ENCODE peak calls at places on chromosomes 3 and 15, in five cellular contexts. One of them, this sample, is unnamed.

GRCh38 chr3:9298236-9298635 is 48.8 kb upstream of the SRGAP3 start:
- DNase-seq in cardiac muscle cell: no peak
- DNase-seq in mammary epithelial cell: peak; percentile 52
- DNase-seq in GM23338: no peak
- DNase-seq in Peyer's patch: no peak
- DNase-seq in this sample: no peak

GRCh38 chr3:39208463-39209055 is 16.2 kb upstream of the XIRP1 start:
- DNase-seq in cardiac muscle cell: peak; percentile 66
- DNase-seq in mammary epithelial cell: peak; percentile 50
- DNase-seq in GM23338: peak; percentile 84
- DNase-seq in Peyer's patch: peak; percentile 82
- DNase-seq in this sample: peak; percentile 67

GRCh38 chr3:138377804-138378203 is 29.4 kb downstream of the MRAS start:
- DNase-seq in cardiac muscle cell: no peak
- DNase-seq in mammary epithelial cell: no peak
- DNase-seq in GM23338: no peak
- DNase-seq in Peyer's patch: no peak
- DNase-seq in this sample: no peak

GRCh38 chr3:161104561-161105551 is at the start of gene B3GALNT1:
- DNase-seq in cardiac muscle cell: peak; percentile 82
- DNase-seq in mammary epithelial cell: peak; percentile 39
- DNase-seq in GM23338: peak; percentile 87
- DNase-seq in Peyer's patch: peak; percentile 58
- DNase-seq in this sample: peak; percentile 16

GRCh38 chr3:103991461-103992115 is 1375.1 kb upstream of the ALCAM start:
- DNase-seq in cardiac muscle cell: no peak
- DNase-seq in mammary epithelial cell: no peak
- DNase-seq in GM23338: peak; percentile 75
- DNase-seq in Peyer's patch: no peak
- DNase-seq in this sample: no peak

GRCh38 chr3:188179006-188179966 is 25.3 kb downstream of the LPP start:
- DNase-seq in cardiac muscle cell: no peak
- DNase-seq in mammary epithelial cell: no peak
- DNase-seq in GM23338: peak; percentile 37
- DNase-seq in Peyer's patch: no peak
- DNase-seq in this sample: no peak

GRCh38 chr3:38117163-38117716 is 19.7 kb downstream of the ACAA1 start:
- DNase-seq in cardiac muscle cell: no peak
- DNase-seq in mammary epithelial cell: peak; percentile 25
- DNase-seq in GM23338: no peak
- DNase-seq in Peyer's patch: peak; percentile 39
- DNase-seq in this sample: peak; percentile 33

GRCh38 chr3:150545419-150546225 is 674 bp downstream of the SERP1 start:
- DNase-seq in cardiac muscle cell: peak; percentile 13
- DNase-seq in mammary epithelial cell: peak; percentile 40
- DNase-seq in GM23338: peak; percentile 43
- DNase-seq in Peyer's patch: peak; percentile 57
- DNase-seq in this sample: peak; percentile 37

DNA sequence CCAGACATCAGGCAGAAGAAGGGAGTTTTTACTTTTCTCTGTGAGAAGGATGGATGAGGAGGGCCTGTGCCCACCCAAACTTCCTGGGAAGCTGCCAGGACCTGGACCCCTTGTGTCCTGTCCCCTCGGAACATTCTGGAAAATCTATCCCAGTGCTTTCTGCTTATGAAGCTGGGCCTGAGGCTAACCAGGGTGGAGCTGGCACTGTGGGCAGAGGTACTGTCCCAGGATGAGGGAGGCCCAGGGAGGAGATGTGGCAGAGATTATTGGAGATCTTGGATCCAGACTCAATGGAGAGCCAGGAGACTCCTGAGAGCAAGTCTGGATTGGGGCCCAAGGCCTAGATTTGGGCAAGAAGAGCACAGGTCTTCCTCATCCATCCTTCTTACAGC is 44.4 kb downstream of the SPSB4 start:
- DNase-seq in cardiac muscle cell: no peak
- DNase-seq in mammary epithelial cell: no peak
- DNase-seq in GM23338: no peak
- DNase-seq in Peyer's patch: peak; percentile 7
- DNase-seq in this sample: no peak
- H3K4me3 ChIP-seq in cardiac muscle cell: no peak overlapping the region
- H3K4me3 ChIP-seq in mammary epithelial cell: no peak overlapping the region
- H3K4me3 ChIP-seq in GM23338: no peak overlapping the region
- H3K4me3 ChIP-seq in Peyer's patch: no peak overlapping the region
- H3K4me3 ChIP-seq in this sample: no peak overlapping the region

DNA sequence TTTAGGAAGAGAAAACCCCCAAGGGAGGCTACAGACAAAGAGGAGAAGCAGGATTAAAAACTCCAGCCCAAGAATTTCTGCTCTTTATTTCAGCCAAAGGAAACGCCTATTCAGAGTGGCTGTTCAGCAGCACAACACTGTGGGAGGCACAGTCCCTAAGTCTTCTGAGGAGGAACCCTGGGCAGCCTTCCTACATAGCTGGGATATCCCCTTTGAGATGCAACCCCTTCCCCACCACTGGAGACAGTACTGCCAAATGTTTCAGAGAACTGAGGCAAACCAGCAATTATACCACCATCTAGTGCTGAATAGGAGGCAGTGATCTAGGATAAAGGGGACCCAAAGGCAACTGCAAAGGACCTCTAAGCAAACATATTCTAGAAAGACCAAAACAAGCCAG is 168.1 kb downstream of the VPS13C start:
- DNase-seq in cardiac muscle cell: no peak
- DNase-seq in mammary epithelial cell: no peak
- DNase-seq in GM23338: no peak
- DNase-seq in Peyer's patch: no peak
- DNase-seq in this sample: no peak
- H3K36me3 ChIP-seq in cardiac muscle cell: no peaks in the 10 kb centered on the region
- H3K36me3 ChIP-seq in mammary epithelial cell: peaks cover 7% of the 10 kb centered on the region
- H3K36me3 ChIP-seq in GM23338: peaks cover 10% of the 10 kb centered on the region
- H3K36me3 ChIP-seq in Peyer's patch: no peaks in the 10 kb centered on the region
- H3K36me3 ChIP-seq in this sample: no peaks in the 10 kb centered on the region

DNA sequence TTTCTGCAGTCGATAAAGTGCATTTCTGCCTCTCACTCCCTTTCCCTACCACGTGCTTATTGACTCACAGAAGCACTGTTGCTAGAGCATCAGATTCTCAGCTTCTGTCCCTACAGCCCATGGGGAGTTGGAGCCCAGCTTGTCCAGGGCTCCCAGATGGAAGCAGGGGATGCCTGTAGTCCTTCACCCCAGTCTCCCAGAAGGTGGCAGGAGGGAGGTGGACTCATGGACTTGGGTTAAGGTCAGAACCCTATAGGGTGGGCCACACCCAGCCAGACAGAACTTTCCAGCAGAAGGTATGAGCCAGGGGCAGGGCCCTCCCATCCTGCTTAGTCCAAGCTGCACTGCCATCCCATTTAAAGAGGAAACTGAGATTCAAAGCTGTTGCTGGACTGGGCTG is 33.1 kb upstream of the SEMA3F start:
- DNase-seq in cardiac muscle cell: no peak
- DNase-seq in mammary epithelial cell: no peak
- DNase-seq in GM23338: no peak
- DNase-seq in Peyer's patch: no peak
- DNase-seq in this sample: peak; percentile 63
- H3K4me3 ChIP-seq in cardiac muscle cell: no peak overlapping the region
- H3K4me3 ChIP-seq in mammary epithelial cell: no peak overlapping the region
- H3K4me3 ChIP-seq in GM23338: no peak overlapping the region
- H3K4me3 ChIP-seq in Peyer's patch: no peak overlapping the region
- H3K4me3 ChIP-seq in this sample: no peak overlapping the region

GRCh38 chr3:13004376-13004775 is 68.9 kb downstream of the IQSEC1 start:
- DNase-seq in cardiac muscle cell: no peak
- DNase-seq in mammary epithelial cell: no peak
- DNase-seq in GM23338: no peak
- DNase-seq in Peyer's patch: no peak
- DNase-seq in this sample: no peak
- H3K36me3 ChIP-seq in cardiac muscle cell: no peaks in the 10 kb centered on the region
- H3K36me3 ChIP-seq in mammary epithelial cell: no peaks in the 10 kb centered on the region
- H3K36me3 ChIP-seq in GM23338: no peaks in the 10 kb centered on the region
- H3K36me3 ChIP-seq in Peyer's patch: no peaks in the 10 kb centered on the region
- H3K36me3 ChIP-seq in this sample: no peaks in the 10 kb centered on the region

DNA sequence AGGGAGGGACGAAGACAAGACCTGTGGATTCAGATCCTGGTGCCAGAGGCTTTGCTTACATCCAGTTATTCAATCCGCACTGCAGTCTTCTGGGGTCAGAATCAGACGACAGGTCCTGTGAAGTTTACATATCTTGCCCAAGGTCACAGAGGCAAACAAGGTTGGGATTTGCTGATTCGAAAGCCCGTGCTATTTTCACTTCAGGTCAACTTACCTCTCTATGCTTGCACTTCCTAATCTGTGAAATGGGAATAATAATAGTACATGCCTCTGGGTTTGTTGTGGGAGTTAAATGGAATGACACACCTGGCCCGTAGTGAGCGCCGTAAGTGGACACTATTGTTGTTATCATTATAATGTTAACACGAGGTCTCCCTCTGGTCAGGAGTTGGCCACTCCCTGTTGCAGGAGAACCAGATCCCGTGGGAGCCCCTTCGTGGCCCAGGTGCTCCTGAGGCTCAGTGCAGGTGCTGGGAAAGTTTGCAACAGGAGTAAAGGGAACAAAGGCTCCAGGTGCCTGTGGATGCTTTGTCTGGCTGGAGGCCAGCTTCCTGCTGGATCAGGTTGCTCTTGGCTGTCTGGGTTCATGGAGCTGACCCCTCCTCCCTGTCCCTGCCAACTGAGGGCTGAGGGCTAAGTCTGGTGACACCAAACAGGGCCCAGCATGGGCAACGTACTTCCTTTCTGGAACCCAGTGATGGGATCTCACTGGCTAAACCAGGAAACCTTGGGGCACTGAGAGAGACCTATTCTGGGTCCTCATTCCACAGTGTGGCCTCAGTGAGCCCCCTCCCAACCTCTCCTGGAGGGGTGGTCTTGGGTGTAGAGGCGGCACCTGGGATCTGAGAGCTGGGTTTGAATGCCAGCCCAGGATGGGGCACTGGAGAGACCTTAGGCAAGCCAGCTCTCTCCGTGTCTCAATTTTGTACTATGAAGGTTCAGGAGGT is 40.1 kb upstream of the SEMA4B start:
- DNase-seq in cardiac muscle cell: no peak
- DNase-seq in mammary epithelial cell: peak; percentile 65
- DNase-seq in GM23338: peak; percentile 79
- DNase-seq in Peyer's patch: peak; percentile 84
- DNase-seq in this sample: peak; percentile 92
- H3K4me3 ChIP-seq in cardiac muscle cell: no peak overlapping the region
- H3K4me3 ChIP-seq in mammary epithelial cell: no peak overlapping the region
- H3K4me3 ChIP-seq in GM23338: no peak overlapping the region
- H3K4me3 ChIP-seq in Peyer's patch: no peak overlapping the region
- H3K4me3 ChIP-seq in this sample: no peak overlapping the region

GRCh38 chr15:65366122-65366892 is 11.5 kb downstream of the IGDCC3 start:
- DNase-seq in cardiac muscle cell: no peak
- DNase-seq in mammary epithelial cell: no peak
- DNase-seq in GM23338: peak; percentile 27
- DNase-seq in Peyer's patch: no peak
- DNase-seq in this sample: no peak

GRCh38 chr15:65362491-65362890 is 15.3 kb downstream of the IGDCC3 start:
- DNase-seq in cardiac muscle cell: no peak
- DNase-seq in mammary epithelial cell: no peak
- DNase-seq in GM23338: no peak
- DNase-seq in Peyer's patch: no peak
- DNase-seq in this sample: no peak

GRCh38 chr15:65363766-65364165 is 14.0 kb downstream of the IGDCC3 start:
- DNase-seq in cardiac muscle cell: no peak
- DNase-seq in mammary epithelial cell: no peak
- DNase-seq in GM23338: no peak
- DNase-seq in Peyer's patch: no peak
- DNase-seq in this sample: no peak

GRCh38 chr15:65363306-65363705 is 14.5 kb downstream of the IGDCC3 start:
- DNase-seq in cardiac muscle cell: no peak
- DNase-seq in mammary epithelial cell: no peak
- DNase-seq in GM23338: no peak
- DNase-seq in Peyer's patch: no peak
- DNase-seq in this sample: no peak

GRCh38 chr15:65365229-65365628 is 12.6 kb downstream of the IGDCC3 start:
- DNase-seq in cardiac muscle cell: no peak
- DNase-seq in mammary epithelial cell: no peak
- DNase-seq in GM23338: peak; percentile 75
- DNase-seq in Peyer's patch: no peak
- DNase-seq in this sample: no peak
- H3K36me3 ChIP-seq in cardiac muscle cell: no peaks in the 10 kb centered on the region
- H3K36me3 ChIP-seq in mammary epithelial cell: no peaks in the 10 kb centered on the region
- H3K36me3 ChIP-seq in GM23338: no peaks in the 10 kb centered on the region
- H3K36me3 ChIP-seq in Peyer's patch: no peaks in the 10 kb centered on the region
- H3K36me3 ChIP-seq in this sample: no peaks in the 10 kb centered on the region

GRCh38 chr3:171806200-171807128 is 3.8 kb downstream of the PLD1 start:
- DNase-seq in cardiac muscle cell: peak; percentile 69
- DNase-seq in mammary epithelial cell: peak; percentile 86
- DNase-seq in GM23338: no peak
- DNase-seq in Peyer's patch: no peak
- DNase-seq in this sample: no peak
- H3K4me3 ChIP-seq in cardiac muscle cell: no peak overlapping the region
- H3K4me3 ChIP-seq in mammary epithelial cell: no peak overlapping the region
- H3K4me3 ChIP-seq in GM23338: no peak overlapping the region
- H3K4me3 ChIP-seq in Peyer's patch: no peak overlapping the region
- H3K4me3 ChIP-seq in this sample: no peak overlapping the region

GRCh38 chr3:127620637-127621375 is 8.2 kb upstream of the PODXL2 start:
- DNase-seq in cardiac muscle cell: no peak
- DNase-seq in mammary epithelial cell: no peak
- DNase-seq in GM23338: no peak
- DNase-seq in Peyer's patch: no peak
- DNase-seq in this sample: no peak
- H3K36me3 ChIP-seq in cardiac muscle cell: peaks cover 5% of the 10 kb centered on the region
- H3K36me3 ChIP-seq in mammary epithelial cell: peaks cover 20% of the 10 kb centered on the region
- H3K36me3 ChIP-seq in GM23338: peaks cover 51% of the 10 kb centered on the region
- H3K36me3 ChIP-seq in Peyer's patch: no peaks in the 10 kb centered on the region
- H3K36me3 ChIP-seq in this sample: peaks cover 6% of the 10 kb centered on the region

GRCh38 chr15:64152507-64153387 is 1.2 kb downstream of the SNX22 start:
- DNase-seq in cardiac muscle cell: no peak
- DNase-seq in mammary epithelial cell: no peak
- DNase-seq in GM23338: peak; percentile 53
- DNase-seq in Peyer's patch: no peak
- DNase-seq in this sample: no peak
- H3K4me3 ChIP-seq in cardiac muscle cell: peak overlapping the region; percentile 46
- H3K4me3 ChIP-seq in mammary epithelial cell: no peak overlapping the region
- H3K4me3 ChIP-seq in GM23338: peak overlapping the region; percentile 82
- H3K4me3 ChIP-seq in Peyer's patch: peak overlapping the region; percentile 55
- H3K4me3 ChIP-seq in this sample: peak overlapping the region; percentile 60

DNA sequence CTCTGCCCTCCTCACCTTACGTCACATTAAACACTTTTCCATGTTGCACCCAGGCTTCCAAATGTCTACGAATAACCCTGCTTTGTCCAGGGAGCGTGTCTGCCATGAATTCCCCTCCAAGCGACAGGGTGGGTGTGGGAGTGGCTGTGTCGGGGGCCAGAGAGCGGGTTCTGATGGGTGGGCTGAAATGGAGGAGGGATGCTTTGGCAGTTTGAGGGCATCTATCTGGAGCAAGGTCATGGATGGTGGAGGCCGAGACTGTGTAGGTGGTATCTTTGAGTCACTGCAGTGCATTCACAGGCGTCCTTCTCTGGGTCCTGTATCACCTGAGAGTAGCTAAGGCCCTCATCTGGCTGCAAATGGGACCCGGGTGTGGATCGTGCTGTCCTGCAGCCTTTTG is 36.6 kb downstream of the SMAD6 start:
- DNase-seq in cardiac muscle cell: no peak
- DNase-seq in mammary epithelial cell: no peak
- DNase-seq in GM23338: no peak
- DNase-seq in Peyer's patch: no peak
- DNase-seq in this sample: no peak
- H3K36me3 ChIP-seq in cardiac muscle cell: peaks cover 9% of the 10 kb centered on the region
- H3K36me3 ChIP-seq in mammary epithelial cell: no peaks in the 10 kb centered on the region
- H3K36me3 ChIP-seq in GM23338: no peaks in the 10 kb centered on the region
- H3K36me3 ChIP-seq in Peyer's patch: no peaks in the 10 kb centered on the region
- H3K36me3 ChIP-seq in this sample: no peaks in the 10 kb centered on the region